ENCODE peak calls at places on chromosomes 13 and 19, in nine cellular contexts. U is activated T-cell treated with anti-CD3 and anti-CD28 coated beads for 48 hours; F is IMR-90; M is M059J; Y is NCI-H510A treated with DMSO at 0.1 percent for 48 hours; H is AG09309; J is OCI-M1; T is stimulated activated CD4-positive, alpha-beta T cell treated with anti-CD3 and anti-CD28 coated beads, Interleukin-12 subunit alpha, Interleukin-12 subunit beta, amount 100 ng/mL, for 48 hours; Q is GM03348. I is an unnamed sample.

GRCh38 chr19:34555447-34555846 is 73.9 kb downstream of the WTIP start:
- DNase-seq in U (no peak), F (no peak), M (peak), Y (no peak), H (no peak), J (peak), T (no peak), Q (no peak), I (no peak)

GRCh38 chr13:99392126-99392805 is 85.1 kb upstream of the GPR183 start:
- DNase-seq in U (no peak), F (no peak), M (no peak), Y (no peak), H (no peak), J (no peak), T (no peak), Q (no peak), I (no peak)

GRCh38 chr13:49219647-49220034 is 497 bp upstream of the MLNR start:
- DNase-seq in U (no peak), F (no peak), M (no peak), Y (no peak), H (no peak), J (no peak), T (no peak), Q (peak), I (no peak)

GRCh38 chr13:100497394-100497793 is 91.2 kb downstream of the GGACT start:
- DNase-seq in U (no peak), F (peak), M (peak), Y (no peak), H (no peak), J (peak), T (no peak), Q (no peak), I (no peak)

GRCh38 chr13:41827507-41828213 is 133.2 kb downstream of the VWA8 start:
- DNase-seq in U (no peak), F (peak), M (peak), Y (no peak), H (peak), J (no peak), T (no peak), Q (peak), I (peak)

GRCh38 chr19:38055040-38055439 is 148.0 kb downstream of the SIPA1L3 start:
- DNase-seq in U (no peak), F (no peak), M (no peak), Y (no peak), H (no peak), J (no peak), T (no peak), Q (no peak), I (no peak)

GRCh38 chr19:34468400-34468799 is 13.2 kb upstream of the WTIP start:
- DNase-seq in U (no peak), F (no peak), M (no peak), Y (no peak), H (no peak), J (no peak), T (no peak), Q (no peak), I (no peak)

GRCh38 chr13:33610471-33611015 is 207.4 kb upstream of the RFC3 start:
- DNase-seq in U (peak), F (no peak), M (peak), Y (no peak), H (no peak), J (no peak), T (peak), Q (no peak), I (no peak)

GRCh38 chr13:79642596-79642995 is 161.6 kb downstream of the NDFIP2 start:
- DNase-seq in U (no peak), F (no peak), M (no peak), Y (no peak), H (no peak), J (peak), T (no peak), Q (no peak), I (no peak)

GRCh38 chr19:12543855-12544254 is 7.4 kb downstream of the ZNF564 start:
- DNase-seq in U (no peak), F (no peak), M (no peak), Y (no peak), H (no peak), J (peak), T (no peak), Q (no peak), I (no peak)

I was measured in GM04504.